ENCODE peak calls at places on chromosomes 7 and 10, in ten cellular contexts. Y is cardiac fibroblast, B is AG04449, C is IMR-90, R is kidney epithelial cell, Z is pancreas, L is fibroblast of lung, J is tibial nerve, K is HFF-Myc, U is tibial artery. D is an unnamed sample.

GRCh38 chr10:6296456-6297214 is 93.9 kb downstream of the PFKFB3 start:
- DNase-seq in B (no peak), Y (no peak), L (no peak), R (no peak), U (no peak), J (no peak), K (no peak), C (no peak), Z (no peak), D (no peak)

GRCh38 chr10:80407836-80408197 is 534 bp upstream of the PRXL2A start:
- DNase-seq in B (no peak), Z (peak; percentile 66), U (no peak), C (no peak), L (peak; percentile 55), R (no peak), K (no peak), Y (no peak), J (no peak), D (no peak)

GRCh38 chr10:14385591-14386201 is 55.0 kb upstream of the FRMD4A start:
- DNase-seq in K (no peak), R (no peak), J (no peak), Y (peak; percentile 56), C (peak; percentile 20), B (no peak), U (no peak), L (no peak), Z (no peak), D (no peak)

GRCh38 chr10:29409241-29410051 is 120.6 kb downstream of the LYZL1 start:
- DNase-seq in R (no peak), U (peak; percentile 82), B (no peak), C (peak; percentile 61), Z (peak; percentile 92), L (peak; percentile 74), K (no peak), Y (peak; percentile 73), J (peak; percentile 61), D (peak; percentile 72)

GRCh38 chr7:152959610-152960009 is 200.1 kb downstream of the ACTR3B start:
- DNase-seq in J (no peak), B (no peak), K (no peak), Y (no peak), L (no peak), R (no peak), U (no peak), Z (no peak), C (no peak), D (no peak)

GRCh38 chr7:24828871-24829661 is 71.8 kb upstream of the GSDME start:
- DNase-seq in U (no peak), C (no peak), L (peak; percentile 58), K (no peak), J (no peak), Z (no peak), Y (peak; percentile 28), B (no peak), R (no peak), D (peak; percentile 74)

GRCh38 chr7:42192072-42192471 is 44.9 kb downstream of the GLI3 start:
- DNase-seq in J (no peak), C (no peak), K (no peak), L (no peak), Y (peak; percentile 55), R (no peak), U (no peak), B (no peak), Z (no peak), D (peak; percentile 24)

GRCh38 chr7:123979876-123980275 is 53.0 kb downstream of the TMEM229A start:
- DNase-seq in B (no peak), Z (no peak), Y (peak; percentile 26), R (peak; percentile 10), K (no peak), J (no peak), L (peak; percentile 42), C (no peak), U (no peak), D (peak; percentile 5)

GRCh38 chr7:32588657-32589056 is 93.4 kb downstream of the AVL9 start:
- DNase-seq in Y (peak; percentile 83), B (peak; percentile 41), J (no peak), Z (no peak), R (peak; percentile 71), U (no peak), C (peak; percentile 73), K (peak; percentile 58), L (peak; percentile 87), D (peak; percentile 81)

GRCh38 chr7:4167385-4167910 is 514.6 kb upstream of the FOXK1 start:
- DNase-seq in L (no peak), Z (no peak), Y (no peak), R (no peak), U (no peak), K (no peak), B (no peak), C (no peak), J (no peak), D (no peak)

GRCh38 chr7:15403315-15403714 is 158.5 kb downstream of the AGMO start:
- DNase-seq in Y (no peak), B (no peak), J (no peak), C (no peak), K (no peak), Z (no peak), U (no peak), L (no peak), R (no peak), D (no peak)

GRCh38 chr7:123271856-123272255 is 72.1 kb upstream of the SLC13A1 start:
- DNase-seq in U (no peak), R (no peak), B (no peak), J (no peak), Z (no peak), K (no peak), Y (peak; percentile 27), L (no peak), C (no peak), D (no peak)

GRCh38 chr7:77913977-77914607 is 115.5 kb downstream of the PHTF2 start:
- DNase-seq in K (no peak), L (peak; percentile 39), R (no peak), Z (no peak), C (peak; percentile 66), B (no peak), Y (no peak), J (no peak), U (no peak), D (no peak)

GRCh38 chr7:33903770-33904679 is 1.3 kb upstream of the BMPER start:
- DNase-seq in Z (peak; percentile 68), J (peak; percentile 33), Y (peak; percentile 57), B (no peak), U (peak; percentile 51), L (peak; percentile 45), K (no peak), R (no peak), C (peak; percentile 45), D (peak; percentile 56)

GRCh38 chr7:139299296-139299695 is 41.8 kb upstream of the FMC1 start:
- DNase-seq in B (no peak), J (no peak), R (no peak), Y (no peak), C (no peak), Z (no peak), U (no peak), L (no peak), K (no peak), D (no peak)

GRCh38 chr7:7895004-7895650 is 73.5 kb upstream of the GLCCI1 start:
- DNase-seq in R (no peak), Z (no peak), C (no peak), L (no peak), Y (no peak), B (no peak), K (no peak), J (no peak), U (no peak), D (no peak)

GRCh38 chr7:5396542-5396941 is 27.1 kb downstream of the TNRC18 start:
- DNase-seq in K (no peak), L (no peak), J (no peak), Y (no peak), R (no peak), C (no peak), B (no peak), U (peak; percentile 30), Z (no peak), D (peak; percentile 64)

GRCh38 chr10:96271017-96271815 is at the start of gene BLNK:
- DNase-seq in L (no peak), C (peak; percentile 33), Y (no peak), K (no peak), J (peak; percentile 19), Z (peak; percentile 75), B (no peak), U (peak; percentile 87), R (peak; percentile 28), D (peak; percentile 27)

GRCh38 chr10:79220296-79220695 is 127.0 kb upstream of the PPIF start:
- DNase-seq in B (no peak), C (no peak), J (no peak), K (no peak), Y (no peak), Z (no peak), U (no peak), R (no peak), L (no peak), D (no peak)

DNA sequence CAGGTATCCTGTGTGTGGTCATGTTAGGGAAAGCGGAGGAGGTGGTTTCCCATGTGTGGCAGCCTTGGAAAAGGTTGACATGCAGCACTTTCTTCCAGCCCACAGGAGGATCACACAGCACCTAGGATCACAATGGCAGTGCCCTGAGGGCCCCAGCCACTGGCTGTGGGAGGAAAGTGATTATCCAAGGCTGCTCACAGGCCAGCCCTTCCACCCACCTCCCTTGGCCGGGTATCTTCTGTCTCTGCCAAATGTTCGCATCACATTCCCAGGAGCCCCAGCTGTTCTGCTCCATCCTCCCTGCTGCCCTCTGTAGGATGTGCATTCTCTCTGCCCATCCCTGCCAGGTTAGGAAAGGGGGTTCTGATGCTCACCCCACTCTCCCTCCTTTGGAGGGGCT is 2.5 kb upstream of the MLXIPL start:
- DNase-seq in Y (peak; percentile 10), L (no peak), R (no peak), U (no peak), C (peak; percentile 22), J (no peak), K (no peak), Z (no peak), B (no peak), D (no peak)
- TF ChIP-seq CTCF in Y (no peak), L (peak; percentile 12), R (no peak), U (no peak), C (peak; percentile 15), J (no peak), K (peak; percentile 24), Z (no peak), B (no peak), D (peak; percentile 11)

GRCh38 chr10:98270026-98270740 is 2.2 kb upstream of the LOXL4 start:
- DNase-seq in J (no peak), Z (no peak), C (peak; percentile 36), R (no peak), U (no peak), K (no peak), B (no peak), Y (no peak), L (no peak), D (no peak)
- H3K4me3 ChIP-seq in J (no peak overlapping the region), Z (no peak overlapping the region), C (no peak overlapping the region), R (no peak overlapping the region), U (no peak overlapping the region), K (no peak overlapping the region), B (no peak overlapping the region), Y (no peak overlapping the region), L (no peak overlapping the region), D (no peak overlapping the region)

GRCh38 chr10:68331455-68332258 is at the start of gene HNRNPH3:
- DNase-seq in U (peak; percentile 96), C (peak; percentile 97), R (peak; percentile 84), Y (peak; percentile 98), Z (peak; percentile 99), K (peak; percentile 90), J (peak; percentile 97), L (peak; percentile 92), B (peak; percentile 78), D (peak; percentile 98)
- TF ChIP-seq CTCF in U (peak; percentile 7), C (no peak), R (no peak), Y (no peak), Z (no peak), K (no peak), J (no peak), L (no peak), B (no peak), D (no peak)

GRCh38 chr7:55254242-55254595 is 110.9 kb upstream of the LANCL2 start:
- DNase-seq in R (no peak), C (no peak), K (no peak), Z (no peak), J (no peak), B (no peak), L (no peak), Y (no peak), U (no peak), D (no peak)
- H3K4me3 ChIP-seq in R (peak overlapping the region; percentile 50), C (peak overlapping the region; percentile 44), K (peak overlapping the region; percentile 54), Z (no peak overlapping the region), J (peak overlapping the region; percentile 63), B (peak overlapping the region; percentile 68), L (peak overlapping the region; percentile 56), Y (peak overlapping the region; percentile 61), U (peak overlapping the region; percentile 51), D (peak overlapping the region; percentile 55)